ENCODE peak calls at places on chromosomes 12 and 14, in eight cellular contexts. O is neural progenitor cell, T is HFF-Myc, M is fibroblast of lung, C is heart left ventricle, L is astrocyte, U is glutamatergic neuron, Z is astrocyte of the spinal cord. R is an unnamed sample.

GRCh38 chr14:22011243-22011642 is 337.6 kb upstream of the OR4E1 start:
- DNase-seq in T (no peak), Z (no peak), M (no peak), O (no peak), C (no peak), L (no peak), U (no peak), R (no peak)

GRCh38 chr14:23227566-23227965 is 10.2 kb upstream of the RNF212B start:
- DNase-seq in Z (no peak), T (no peak), L (no peak), O (no peak), C (no peak), U (no peak), M (no peak), R (no peak)

GRCh38 chr12:102067574-102068258 is 5.9 kb upstream of the WASHC3 start:
- DNase-seq in T (peak), L (peak), M (peak), Z (peak), U (no peak), C (no peak), O (no peak), R (no peak)

GRCh38 chr12:76030378-76031080 is 1.0 kb downstream of the PHLDA1 start:
- DNase-seq in L (no peak), Z (no peak), O (peak), M (peak), C (peak), T (no peak), U (peak), R (peak)

GRCh38 chr12:28099862-28100261 is 90.4 kb upstream of the CCDC91 start:
- DNase-seq in U (no peak), T (no peak), C (no peak), L (no peak), O (no peak), Z (no peak), M (no peak), R (no peak)

GRCh38 chr14:92600318-92601053 is 86.9 kb downstream of the RIN3 start:
- DNase-seq in C (no peak), T (no peak), M (peak), O (no peak), U (no peak), L (peak), Z (peak), R (no peak)

GRCh38 chr12:88305491-88305890 is 163.4 kb downstream of the TMTC3 start:
- DNase-seq in L (no peak), O (no peak), Z (no peak), U (no peak), C (no peak), M (peak), T (no peak), R (no peak)

GRCh38 chr12:114700392-114701103 is 16.6 kb upstream of the TBX3 start:
- DNase-seq in C (no peak), O (peak), M (no peak), L (no peak), T (no peak), U (no peak), Z (peak), R (no peak)

GRCh38 chr14:80278293-80279037 is 67.2 kb upstream of the DIO2 start:
- DNase-seq in T (no peak), C (peak), O (no peak), Z (no peak), U (no peak), L (peak), M (peak), R (no peak)

GRCh38 chr12:113149361-113150150 is at the start of gene CFAP73:
- DNase-seq in L (peak), M (peak), O (peak), C (peak), U (peak), Z (peak), T (peak), R (peak)

GRCh38 chr12:5577239-5577638 is 145.3 kb downstream of the NTF3 start:
- DNase-seq in O (peak), L (no peak), M (no peak), Z (no peak), U (no peak), C (peak), T (no peak), R (no peak)

GRCh38 chr12:94561943-94562411 is 88.4 kb downstream of the TMCC3 start:
- DNase-seq in O (no peak), Z (peak), M (peak), T (no peak), C (peak), L (no peak), U (peak), R (no peak)

GRCh38 chr12:85277900-85278597 is 2.0 kb upstream of the ALX1 start:
- DNase-seq in U (peak), C (no peak), L (no peak), M (peak), T (no peak), O (peak), Z (peak), R (no peak)

GRCh38 chr12:51020448-51021182 is 5.6 kb downstream of the SLC11A2 start:
- DNase-seq in C (no peak), M (no peak), T (no peak), L (no peak), Z (no peak), O (no peak), U (no peak), R (no peak)

GRCh38 chr14:68513137-68513536 is 279.7 kb downstream of the ZFP36L1 start:
- DNase-seq in T (no peak), O (no peak), U (no peak), Z (no peak), L (no peak), C (no peak), M (no peak), R (no peak)

GRCh38 chr14:59464651-59465569 is at the start of gene GPR135:
- DNase-seq in L (peak), T (no peak), Z (peak), O (peak), C (peak), U (peak), M (peak), R (peak)

GRCh38 chr12:90331262-90331661 is 622.6 kb upstream of the ATP2B1 start:
- DNase-seq in U (no peak), Z (peak), T (no peak), C (peak), L (no peak), O (no peak), M (peak), R (no peak)

GRCh38 chr12:47812797-47813490 is 6.8 kb downstream of the HDAC7 start:
- DNase-seq in L (peak), Z (peak), T (no peak), M (peak), U (peak), C (peak), O (peak), R (peak)

GRCh38 chr12:4975574-4975973 is 65.9 kb downstream of the KCNA1 start:
- DNase-seq in C (no peak), L (no peak), T (no peak), O (peak), M (no peak), U (no peak), Z (no peak), R (peak)

GRCh38 chr14:60974070-60974469 is 6.8 kb downstream of the TRMT5 start:
- DNase-seq in Z (no peak), O (no peak), M (no peak), T (no peak), U (no peak), L (no peak), C (no peak), R (no peak)

GRCh38 chr12:7642876-7643309 is 22.8 kb downstream of the APOBEC1 start:
- DNase-seq in Z (no peak), L (no peak), M (peak), T (no peak), U (no peak), C (no peak), O (peak), R (peak)

GRCh38 chr12:58596381-58596780 is 323.9 kb downstream of the LRIG3 start:
- DNase-seq in Z (no peak), O (no peak), C (no peak), T (no peak), M (no peak), U (no peak), L (no peak), R (no peak)

GRCh38 chr12:80268924-80269749 is 169.8 kb downstream of the OTOGL start:
- DNase-seq in M (peak), U (no peak), Z (peak), O (no peak), T (peak), L (peak), C (no peak), R (no peak)

GRCh38 chr14:23457587-23458445 is 11.7 kb upstream of the NGDN start:
- DNase-seq in Z (no peak), L (no peak), C (no peak), O (no peak), U (no peak), M (no peak), T (no peak), R (no peak)

GRCh38 chr12:31715283-31715825 is 13.5 kb downstream of the AMN1 start:
- DNase-seq in Z (peak), U (no peak), C (no peak), O (no peak), M (peak), L (peak), T (no peak), R (no peak)

GRCh38 chr12:4909397-4909733 is 340 bp upstream of the KCNA1 start:
- DNase-seq in C (no peak), Z (no peak), U (peak), T (no peak), L (no peak), O (peak), M (peak), R (peak)

GRCh38 chr12:95248604-95249355 is 31.2 kb downstream of the VEZT start:
- DNase-seq in O (peak), Z (peak), C (no peak), L (no peak), M (no peak), T (peak), U (no peak), R (no peak)

GRCh38 chr14:49971156-49972141 is 78.6 kb downstream of the ARF6 start:
- DNase-seq in O (no peak), M (no peak), U (no peak), C (no peak), L (no peak), T (peak), Z (no peak), R (no peak)

GRCh38 chr14:69553221-69553620 is 21.4 kb downstream of the CCDC177 start:
- DNase-seq in M (peak), L (peak), C (no peak), U (no peak), Z (no peak), O (no peak), T (no peak), R (no peak)

GRCh38 chr12:124613151-124613585 is 45.8 kb upstream of the NCOR2 start:
- DNase-seq in T (no peak), Z (peak), C (no peak), M (peak), O (no peak), L (peak), U (no peak), R (no peak)

GRCh38 chr12:50248883-50249282 is 34.4 kb downstream of the LIMA1 start:
- DNase-seq in U (no peak), M (no peak), T (no peak), L (no peak), Z (no peak), O (no peak), C (no peak), R (no peak)

GRCh38 chr14:100159865-100160533 is 554 bp upstream of the DEGS2 start:
- DNase-seq in T (no peak), O (peak), U (no peak), Z (no peak), C (peak), M (no peak), L (no peak), R (peak)

GRCh38 chr12:130487636-130488035 is 149.9 kb downstream of the PIWIL1 start:
- DNase-seq in L (no peak), M (no peak), U (no peak), T (no peak), Z (no peak), C (no peak), O (no peak), R (no peak)

GRCh38 chr14:89826581-89826980 is 127.9 kb downstream of the EFCAB11 start:
- DNase-seq in C (no peak), M (peak), T (no peak), U (no peak), O (no peak), L (peak), Z (no peak), R (no peak)

GRCh38 chr12:32896438-32897275 is at the start of gene PKP2:
- DNase-seq in U (peak), T (no peak), Z (peak), O (peak), L (no peak), M (peak), C (peak), R (peak)

GRCh38 chr14:55864890-55865655 is 253.1 kb upstream of the PELI2 start:
- DNase-seq in C (no peak), Z (no peak), M (no peak), T (no peak), U (peak), L (no peak), O (peak), R (no peak)
- TF ChIP-seq CTCF in C (no peak), Z (peak), M (no peak), T (no peak), U (peak), L (no peak), O (peak), R (no peak)

GRCh38 chr14:73662439-73663056 is 17.8 kb downstream of the DNAL1 start:
- DNase-seq in O (peak), U (no peak), M (peak), Z (peak), T (peak), C (no peak), L (peak), R (no peak)
- TF ChIP-seq CTCF in O (no peak), U (no peak), M (peak), Z (peak), T (peak), C (no peak), L (peak), R (no peak)

GRCh38 chr12:120238224-120238616 is 27.3 kb downstream of the PXN start:
- DNase-seq in T (no peak), U (no peak), L (no peak), Z (no peak), C (no peak), M (no peak), O (no peak), R (no peak)

GRCh38 chr12:120236124-120236398 is 29.5 kb downstream of the PXN start:
- DNase-seq in O (no peak), L (no peak), T (no peak), M (no peak), U (no peak), C (no peak), Z (no peak), R (no peak)

GRCh38 chr12:120235369-120236123 is 30.0 kb downstream of the PXN start:
- DNase-seq in O (peak), Z (no peak), L (no peak), C (no peak), T (no peak), U (peak), M (no peak), R (peak)

GRCh38 chr12:120231316-120232011 is 30.6 kb upstream of the RPLP0 start:
- DNase-seq in M (peak), Z (peak), L (peak), O (no peak), C (peak), T (peak), U (no peak), R (no peak)

GRCh38 chr12:120234643-120235368 is 30.7 kb downstream of the PXN start:
- DNase-seq in U (peak), L (peak), T (peak), O (peak), M (peak), Z (peak), C (peak), R (peak)
- TF ChIP-seq CTCF in U (peak), L (peak), T (peak), O (peak), M (peak), Z (peak), C (peak), R (peak)

GRCh38 chr12:119840617-119841016 is 36.5 kb downstream of the CIT start:
- DNase-seq in C (no peak), O (no peak), U (no peak), L (no peak), T (no peak), M (no peak), Z (no peak), R (no peak)

GRCh38 chr12:119829439-119829838 is 47.7 kb downstream of the CIT start:
- DNase-seq in C (no peak), U (no peak), Z (no peak), M (no peak), T (no peak), O (no peak), L (no peak), R (no peak)

GRCh38 chr12:119838781-119839180 is 38.3 kb downstream of the CIT start:
- DNase-seq in Z (no peak), C (no peak), L (no peak), O (no peak), M (no peak), U (peak), T (no peak), R (no peak)

GRCh38 chr12:119839201-119839600 is 37.9 kb downstream of the CIT start:
- DNase-seq in T (no peak), M (no peak), O (no peak), C (no peak), U (no peak), Z (no peak), L (no peak), R (no peak)

DNA sequence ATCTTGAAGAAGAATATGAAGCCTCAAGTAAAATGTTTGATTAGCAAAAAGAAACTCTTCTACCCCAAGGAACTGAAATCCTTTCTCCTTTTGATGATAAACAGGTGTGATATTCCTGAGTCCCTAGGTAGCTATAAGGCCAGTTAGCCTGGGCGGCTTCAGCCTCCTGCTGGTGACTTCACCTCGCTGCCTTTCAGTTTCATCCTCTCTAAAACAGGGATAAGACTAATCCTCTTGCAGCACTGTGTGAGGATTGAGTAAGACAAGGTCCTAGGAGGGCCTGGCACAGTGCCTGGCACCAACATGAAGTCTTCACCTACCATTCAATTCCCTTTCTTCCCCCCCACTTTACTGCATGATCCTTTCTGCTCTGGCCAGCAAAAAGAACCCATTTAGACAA is 42.1 kb downstream of the CIT start:
- DNase-seq in O (peak), L (no peak), T (no peak), Z (no peak), C (no peak), M (no peak), U (no peak), R (no peak)
- TF ChIP-seq CTCF in O (peak), L (no peak), T (no peak), Z (peak), C (no peak), M (peak), U (no peak), R (no peak)

GRCh38 chr14:35352274-35353233 is 52.0 kb downstream of the NFKBIA start:
- DNase-seq in Z (no peak), M (no peak), T (no peak), L (no peak), C (no peak), O (no peak), U (no peak), R (peak)

GRCh38 chr14:35355981-35356839 is 48.3 kb downstream of the NFKBIA start:
- DNase-seq in T (no peak), O (no peak), Z (no peak), U (no peak), M (peak), C (no peak), L (peak), R (no peak)

GRCh38 chr14:35351897-35352273 is 52.7 kb downstream of the NFKBIA start:
- DNase-seq in C (no peak), Z (no peak), U (no peak), M (no peak), O (no peak), T (no peak), L (no peak), R (no peak)

GRCh38 chr14:35351497-35351896 is 53.1 kb downstream of the NFKBIA start:
- DNase-seq in O (no peak), L (no peak), M (no peak), U (no peak), C (no peak), T (no peak), Z (no peak), R (no peak)

GRCh38 chr14:35353409-35354172 is 51.0 kb downstream of the NFKBIA start:
- DNase-seq in M (no peak), O (no peak), L (no peak), C (no peak), Z (no peak), U (no peak), T (no peak), R (no peak)
- TF ChIP-seq CTCF in M (no peak), O (no peak), L (no peak), C (no peak), Z (no peak), U (no peak), T (no peak), R (no peak)

GRCh38 chr12:82687020-82687951 is 580 bp downstream of the TMTC2 start:
- DNase-seq in M (peak), Z (peak), U (peak), T (no peak), C (peak), O (peak), L (peak), R (peak)
- TF ChIP-seq CTCF in M (no peak), Z (no peak), U (no peak), T (no peak), C (no peak), O (no peak), L (no peak), R (no peak)